ENCODE peak calls at places on chromosome 22, in eight cellular contexts. One of them, this sample, is unnamed.

GRCh38 chr22:37370306-37370979 is 56.8 kb downstream of the ELFN2 start:
- DNase-seq in IMR-90: no peak
- DNase-seq in endothelial cell of umbilical vein: no peak
- DNase-seq in adrenal gland: no peak
- DNase-seq in AG04450: no peak
- DNase-seq in gastrocnemius medialis: peak; percentile 31
- DNase-seq in Peyer's patch: peak; percentile 54
- DNase-seq in kidney: no peak
- DNase-seq in this sample: no peak

GRCh38 chr22:25085930-25086901 is 113.4 kb upstream of the CRYBB3 start:
- DNase-seq in kidney: peak; percentile 86
- DNase-seq in adrenal gland: peak; percentile 32
- DNase-seq in Peyer's patch: peak; percentile 47
- DNase-seq in IMR-90: no peak
- DNase-seq in endothelial cell of umbilical vein: peak; percentile 99
- DNase-seq in gastrocnemius medialis: no peak
- DNase-seq in AG04450: no peak
- DNase-seq in this sample: no peak

GRCh38 chr22:43398910-43399309 is 12.9 kb upstream of the MPPED1 start:
- DNase-seq in AG04450: no peak
- DNase-seq in adrenal gland: no peak
- DNase-seq in Peyer's patch: no peak
- DNase-seq in IMR-90: no peak
- DNase-seq in gastrocnemius medialis: no peak
- DNase-seq in kidney: peak; percentile 54
- DNase-seq in endothelial cell of umbilical vein: no peak
- DNase-seq in this sample: no peak

GRCh38 chr22:24231706-24232105 is 13.2 kb downstream of the GGT5 start:
- DNase-seq in IMR-90: no peak
- DNase-seq in Peyer's patch: no peak
- DNase-seq in endothelial cell of umbilical vein: no peak
- DNase-seq in gastrocnemius medialis: no peak
- DNase-seq in kidney: no peak
- DNase-seq in adrenal gland: no peak
- DNase-seq in AG04450: no peak
- DNase-seq in this sample: no peak

GRCh38 chr22:36197601-36198146 is 3.9 kb downstream of the APOL4 start:
- DNase-seq in IMR-90: no peak
- DNase-seq in Peyer's patch: no peak
- DNase-seq in adrenal gland: no peak
- DNase-seq in AG04450: no peak
- DNase-seq in kidney: no peak
- DNase-seq in endothelial cell of umbilical vein: no peak
- DNase-seq in gastrocnemius medialis: no peak
- DNase-seq in this sample: no peak

GRCh38 chr22:40116496-40117200 is 61.1 kb upstream of the TNRC6B start:
- DNase-seq in endothelial cell of umbilical vein: no peak
- DNase-seq in Peyer's patch: no peak
- DNase-seq in IMR-90: no peak
- DNase-seq in AG04450: no peak
- DNase-seq in gastrocnemius medialis: no peak
- DNase-seq in kidney: no peak
- DNase-seq in adrenal gland: no peak
- DNase-seq in this sample: no peak

GRCh38 chr22:37153901-37154300 is 4.2 kb upstream of the IL2RB start:
- DNase-seq in gastrocnemius medialis: no peak
- DNase-seq in endothelial cell of umbilical vein: no peak
- DNase-seq in IMR-90: no peak
- DNase-seq in adrenal gland: no peak
- DNase-seq in Peyer's patch: no peak
- DNase-seq in AG04450: no peak
- DNase-seq in kidney: peak; percentile 54
- DNase-seq in this sample: no peak

GRCh38 chr22:27462190-27462589 is 339.4 kb downstream of the MN1 start:
- DNase-seq in AG04450: no peak
- DNase-seq in adrenal gland: no peak
- DNase-seq in kidney: no peak
- DNase-seq in IMR-90: no peak
- DNase-seq in endothelial cell of umbilical vein: no peak
- DNase-seq in gastrocnemius medialis: no peak
- DNase-seq in Peyer's patch: no peak
- DNase-seq in this sample: no peak

GRCh38 chr22:19987394-19988306 is 29.0 kb downstream of the ARVCF start:
- DNase-seq in Peyer's patch: no peak
- DNase-seq in AG04450: no peak
- DNase-seq in IMR-90: no peak
- DNase-seq in gastrocnemius medialis: no peak
- DNase-seq in endothelial cell of umbilical vein: no peak
- DNase-seq in kidney: no peak
- DNase-seq in adrenal gland: no peak
- DNase-seq in this sample: no peak

GRCh38 chr22:20117656-20118571 is 888 bp upstream of the TRMT2A start:
- DNase-seq in IMR-90: peak; percentile 25
- DNase-seq in gastrocnemius medialis: no peak
- DNase-seq in endothelial cell of umbilical vein: peak; percentile 25
- DNase-seq in adrenal gland: no peak
- DNase-seq in kidney: peak; percentile 88
- DNase-seq in AG04450: no peak
- DNase-seq in Peyer's patch: peak; percentile 69
- DNase-seq in this sample: peak; percentile 6

GRCh38 chr22:49632199-49633009 is 195.3 kb downstream of the BRD1 start:
- DNase-seq in endothelial cell of umbilical vein: peak; percentile 76
- DNase-seq in Peyer's patch: peak; percentile 57
- DNase-seq in IMR-90: peak; percentile 28
- DNase-seq in kidney: peak; percentile 83
- DNase-seq in adrenal gland: peak; percentile 52
- DNase-seq in gastrocnemius medialis: peak; percentile 11
- DNase-seq in AG04450: no peak
- DNase-seq in this sample: peak; percentile 33

GRCh38 chr22:24175160-24175808 is 6.0 kb upstream of the SUSD2 start:
- DNase-seq in gastrocnemius medialis: peak; percentile 41
- DNase-seq in adrenal gland: peak; percentile 88
- DNase-seq in endothelial cell of umbilical vein: peak; percentile 65
- DNase-seq in kidney: peak; percentile 91
- DNase-seq in Peyer's patch: peak; percentile 87
- DNase-seq in AG04450: peak; percentile 45
- DNase-seq in IMR-90: peak; percentile 72
- DNase-seq in this sample: peak; percentile 73

GRCh38 chr22:23010430-23010829 is 59.9 kb upstream of the GNAZ start:
- DNase-seq in gastrocnemius medialis: no peak
- DNase-seq in kidney: no peak
- DNase-seq in endothelial cell of umbilical vein: no peak
- DNase-seq in adrenal gland: no peak
- DNase-seq in AG04450: no peak
- DNase-seq in Peyer's patch: no peak
- DNase-seq in IMR-90: no peak
- DNase-seq in this sample: no peak

GRCh38 chr22:28268845-28269244 is 349.8 kb upstream of the PITPNB start:
- DNase-seq in gastrocnemius medialis: peak; percentile 35
- DNase-seq in adrenal gland: no peak
- DNase-seq in Peyer's patch: no peak
- DNase-seq in IMR-90: no peak
- DNase-seq in endothelial cell of umbilical vein: no peak
- DNase-seq in kidney: no peak
- DNase-seq in AG04450: no peak
- DNase-seq in this sample: no peak

GRCh38 chr22:24067587-24068376 is 56.7 kb downstream of the CABIN1 start:
- DNase-seq in Peyer's patch: peak; percentile 83
- DNase-seq in AG04450: no peak
- DNase-seq in kidney: peak; percentile 70
- DNase-seq in endothelial cell of umbilical vein: no peak
- DNase-seq in adrenal gland: no peak
- DNase-seq in IMR-90: no peak
- DNase-seq in gastrocnemius medialis: no peak
- DNase-seq in this sample: no peak

GRCh38 chr22:48563966-48564330 is 1263.7 kb downstream of the BRD1 start:
- DNase-seq in Peyer's patch: no peak
- DNase-seq in IMR-90: no peak
- DNase-seq in gastrocnemius medialis: no peak
- DNase-seq in AG04450: no peak
- DNase-seq in endothelial cell of umbilical vein: no peak
- DNase-seq in kidney: peak; percentile 53
- DNase-seq in adrenal gland: no peak
- DNase-seq in this sample: no peak

GRCh38 chr22:21855715-21856114 is 11.7 kb downstream of the MAPK1 start:
- DNase-seq in gastrocnemius medialis: no peak
- DNase-seq in IMR-90: no peak
- DNase-seq in adrenal gland: no peak
- DNase-seq in Peyer's patch: no peak
- DNase-seq in kidney: no peak
- DNase-seq in endothelial cell of umbilical vein: no peak
- DNase-seq in AG04450: no peak
- DNase-seq in this sample: no peak

GRCh38 chr22:50200333-50201190 is at the start of gene SELENOO:
- DNase-seq in IMR-90: peak; percentile 77
- DNase-seq in gastrocnemius medialis: peak; percentile 87
- DNase-seq in Peyer's patch: peak; percentile 96
- DNase-seq in adrenal gland: peak; percentile 92
- DNase-seq in kidney: peak; percentile 97
- DNase-seq in AG04450: peak; percentile 42
- DNase-seq in endothelial cell of umbilical vein: peak; percentile 80
- DNase-seq in this sample: peak; percentile 77

GRCh38 chr22:31897842-31898241 is 46.5 kb upstream of the YWHAH start:
- DNase-seq in IMR-90: peak; percentile 55
- DNase-seq in AG04450: no peak
- DNase-seq in Peyer's patch: no peak
- DNase-seq in gastrocnemius medialis: no peak
- DNase-seq in endothelial cell of umbilical vein: peak; percentile 15
- DNase-seq in kidney: no peak
- DNase-seq in adrenal gland: no peak
- DNase-seq in this sample: no peak

GRCh38 chr22:37972527-37972926 is 11.8 kb downstream of the SOX10 start:
- DNase-seq in endothelial cell of umbilical vein: no peak
- DNase-seq in gastrocnemius medialis: no peak
- DNase-seq in IMR-90: no peak
- DNase-seq in kidney: no peak
- DNase-seq in adrenal gland: peak; percentile 33
- DNase-seq in AG04450: no peak
- DNase-seq in Peyer's patch: no peak
- DNase-seq in this sample: no peak

GRCh38 chr22:44678245-44678979 is 23.6 kb upstream of the PRR5 start:
- DNase-seq in AG04450: no peak
- DNase-seq in Peyer's patch: no peak
- DNase-seq in endothelial cell of umbilical vein: no peak
- DNase-seq in gastrocnemius medialis: no peak
- DNase-seq in adrenal gland: no peak
- DNase-seq in kidney: no peak
- DNase-seq in IMR-90: no peak
- DNase-seq in this sample: no peak
- H3K27ac ChIP-seq in AG04450: no peak overlapping the region
- H3K27ac ChIP-seq in Peyer's patch: no peak overlapping the region
- H3K27ac ChIP-seq in endothelial cell of umbilical vein: no peak overlapping the region
- H3K27ac ChIP-seq in gastrocnemius medialis: no peak overlapping the region
- H3K27ac ChIP-seq in adrenal gland: no peak overlapping the region
- H3K27ac ChIP-seq in kidney: no peak overlapping the region
- H3K27ac ChIP-seq in IMR-90: no peak overlapping the region
- H3K27ac ChIP-seq in this sample: no peak overlapping the region

DNA sequence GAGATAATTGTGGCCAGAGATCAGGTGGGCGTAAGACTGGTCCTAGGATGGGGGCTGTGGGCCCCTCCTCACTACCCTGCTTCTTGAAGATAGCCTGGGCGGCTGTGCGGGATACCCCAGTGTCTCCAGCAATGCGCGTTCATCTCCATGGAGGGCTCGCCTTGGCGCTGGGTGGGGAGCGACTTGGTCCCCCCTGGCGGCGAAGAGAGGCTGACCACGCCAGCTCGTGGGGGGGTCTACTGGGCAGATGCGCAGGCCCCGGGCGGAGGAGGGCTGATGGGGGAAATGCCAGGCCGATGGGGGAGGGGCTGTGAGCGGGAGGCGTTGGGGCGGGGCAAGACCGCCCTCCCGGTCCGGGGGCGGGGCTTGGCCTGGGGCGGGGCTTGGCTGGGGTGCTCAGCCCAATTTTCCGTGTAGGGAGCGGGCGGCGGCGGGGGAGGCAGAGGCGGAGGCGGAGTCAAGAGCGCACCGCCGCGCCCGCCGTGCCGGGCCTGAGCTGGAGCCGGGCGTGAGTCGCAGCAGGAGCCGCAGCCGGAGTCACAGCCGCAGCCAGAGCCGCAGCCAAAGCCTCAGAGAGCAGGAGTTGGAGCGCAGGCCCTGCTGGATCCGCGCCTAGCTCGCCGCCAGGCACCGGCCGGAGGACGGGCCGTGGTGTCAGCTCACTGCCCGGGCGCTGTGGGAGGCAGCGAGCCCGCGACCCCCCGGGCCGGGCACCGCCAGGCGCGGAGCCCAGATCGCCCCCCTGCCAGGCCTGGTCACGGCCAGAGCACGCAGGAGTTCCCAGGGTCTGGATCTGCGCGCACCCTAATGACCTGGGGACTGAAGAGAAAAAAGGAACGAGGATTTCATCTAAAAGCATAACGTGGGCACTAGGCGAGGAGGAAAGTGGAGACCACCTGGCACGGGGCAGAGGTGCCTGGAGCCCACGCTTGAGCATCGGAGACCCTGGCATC is at the start of gene SLC35E4:
- DNase-seq in AG04450: peak; percentile 78
- DNase-seq in gastrocnemius medialis: peak; percentile 92
- DNase-seq in kidney: peak; percentile 98
- DNase-seq in IMR-90: peak; percentile 86
- DNase-seq in Peyer's patch: peak; percentile 98
- DNase-seq in endothelial cell of umbilical vein: peak; percentile 88
- DNase-seq in adrenal gland: peak; percentile 96
- DNase-seq in this sample: peak; percentile 76
- TF ChIP-seq CTCF in AG04450: peak; percentile 48
- TF ChIP-seq CTCF in gastrocnemius medialis: no peak
- TF ChIP-seq CTCF in kidney: no peak
- TF ChIP-seq CTCF in IMR-90: peak; percentile 45
- TF ChIP-seq CTCF in Peyer's patch: peak; percentile 12
- TF ChIP-seq CTCF in endothelial cell of umbilical vein: peak; percentile 61
- TF ChIP-seq CTCF in adrenal gland: peak; percentile 18
- TF ChIP-seq CTCF in this sample: peak; percentile 60

GRCh38 chr22:29797351-29797750 is 30.2 kb downstream of the UQCR10 start:
- DNase-seq in gastrocnemius medialis: no peak
- DNase-seq in adrenal gland: no peak
- DNase-seq in IMR-90: no peak
- DNase-seq in kidney: no peak
- DNase-seq in AG04450: no peak
- DNase-seq in endothelial cell of umbilical vein: no peak
- DNase-seq in Peyer's patch: no peak
- DNase-seq in this sample: no peak
- H3K27ac ChIP-seq in gastrocnemius medialis: peak overlapping the region; percentile 90
- H3K27ac ChIP-seq in adrenal gland: peak overlapping the region; percentile 24
- H3K27ac ChIP-seq in IMR-90: no peak overlapping the region
- H3K27ac ChIP-seq in kidney: no peak overlapping the region
- H3K27ac ChIP-seq in AG04450: no peak overlapping the region
- H3K27ac ChIP-seq in endothelial cell of umbilical vein: no peak overlapping the region
- H3K27ac ChIP-seq in Peyer's patch: no peak overlapping the region
- H3K27ac ChIP-seq in this sample: no peak overlapping the region

DNA sequence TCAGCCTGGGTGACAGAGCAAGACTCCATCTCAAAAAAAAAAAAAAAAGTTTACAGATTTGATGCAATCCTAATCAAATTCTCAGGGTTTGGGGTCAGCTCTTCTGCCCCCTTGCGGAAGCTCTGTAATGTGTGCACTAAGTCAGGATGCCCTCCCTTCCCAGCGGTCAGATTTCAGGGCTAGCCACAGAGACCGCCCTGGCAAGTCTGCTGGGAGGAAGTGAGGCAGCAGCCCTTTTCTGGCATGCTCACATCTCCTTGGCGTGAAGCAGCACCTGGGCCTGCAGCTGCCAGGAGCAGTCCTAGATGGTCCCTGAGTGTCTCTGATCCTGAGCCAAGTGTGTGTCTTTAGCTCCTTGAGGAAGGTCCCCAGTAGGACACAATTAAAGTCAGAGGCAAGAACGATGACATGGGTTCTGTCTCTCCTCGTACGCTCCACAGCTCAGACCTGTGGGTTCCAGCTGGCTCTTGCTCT is 10.9 kb upstream of the APOBEC3C start:
- DNase-seq in adrenal gland: peak; percentile 78
- DNase-seq in gastrocnemius medialis: peak; percentile 27
- DNase-seq in IMR-90: peak; percentile 86
- DNase-seq in Peyer's patch: peak; percentile 91
- DNase-seq in AG04450: peak; percentile 67
- DNase-seq in endothelial cell of umbilical vein: peak; percentile 83
- DNase-seq in kidney: peak; percentile 90
- DNase-seq in this sample: peak; percentile 73
- TF ChIP-seq CTCF in adrenal gland: peak; percentile 85
- TF ChIP-seq CTCF in gastrocnemius medialis: peak; percentile 75
- TF ChIP-seq CTCF in IMR-90: peak; percentile 83
- TF ChIP-seq CTCF in Peyer's patch: peak; percentile 73
- TF ChIP-seq CTCF in AG04450: peak; percentile 83
- TF ChIP-seq CTCF in endothelial cell of umbilical vein: peak; percentile 72
- TF ChIP-seq CTCF in kidney: peak; percentile 76
- TF ChIP-seq CTCF in this sample: peak; percentile 88

This sample was measured in brain microvascular endothelial cell.